ENCODE peak calls at places on chromosomes 16 and 17, in nine cellular contexts. One of them, this sample, is unnamed.

GRCh38 chr17:75587718-75588545 is at the start of gene MYO15B:
- DNase-seq in NCI-H2029 treated with DMSO at 0.1 percent for 48 hours: no peak
- DNase-seq in stimulated activated CD8-positive, alpha-beta memory T cell treated with anti-CD3 and anti-CD28 coated beads, Interleukin-7, amount 100 ng/mL, for 48 hours: peak
- DNase-seq in activated CD8-positive, alpha-beta memory T cell treated with anti-CD3 and anti-CD28 coated beads for 24 hours: peak
- DNase-seq in HCEC 1CT: no peak
- DNase-seq in A172: no peak
- DNase-seq in right cardiac atrium: peak
- DNase-seq in LoVo: no peak
- DNase-seq in fibroblast of lung: no peak
- DNase-seq in this sample: no peak

GRCh38 chr16:89821438-89822187 is 5.2 kb upstream of the FANCA start:
- DNase-seq in NCI-H2029 treated with DMSO at 0.1 percent for 48 hours: no peak
- DNase-seq in stimulated activated CD8-positive, alpha-beta memory T cell treated with anti-CD3 and anti-CD28 coated beads, Interleukin-7, amount 100 ng/mL, for 48 hours: no peak
- DNase-seq in activated CD8-positive, alpha-beta memory T cell treated with anti-CD3 and anti-CD28 coated beads for 24 hours: no peak
- DNase-seq in HCEC 1CT: no peak
- DNase-seq in A172: no peak
- DNase-seq in right cardiac atrium: no peak
- DNase-seq in LoVo: no peak
- DNase-seq in fibroblast of lung: no peak
- DNase-seq in this sample: no peak

GRCh38 chr17:62923515-62924150 is 42.4 kb upstream of the TANC2 start:
- DNase-seq in NCI-H2029 treated with DMSO at 0.1 percent for 48 hours: no peak
- DNase-seq in stimulated activated CD8-positive, alpha-beta memory T cell treated with anti-CD3 and anti-CD28 coated beads, Interleukin-7, amount 100 ng/mL, for 48 hours: no peak
- DNase-seq in activated CD8-positive, alpha-beta memory T cell treated with anti-CD3 and anti-CD28 coated beads for 24 hours: no peak
- DNase-seq in HCEC 1CT: no peak
- DNase-seq in A172: no peak
- DNase-seq in right cardiac atrium: no peak
- DNase-seq in LoVo: no peak
- DNase-seq in fibroblast of lung: no peak
- DNase-seq in this sample: no peak

GRCh38 chr16:58904254-58904653 is 170.1 kb upstream of the GOT2 start:
- DNase-seq in NCI-H2029 treated with DMSO at 0.1 percent for 48 hours: no peak
- DNase-seq in stimulated activated CD8-positive, alpha-beta memory T cell treated with anti-CD3 and anti-CD28 coated beads, Interleukin-7, amount 100 ng/mL, for 48 hours: no peak
- DNase-seq in activated CD8-positive, alpha-beta memory T cell treated with anti-CD3 and anti-CD28 coated beads for 24 hours: no peak
- DNase-seq in HCEC 1CT: no peak
- DNase-seq in A172: no peak
- DNase-seq in right cardiac atrium: no peak
- DNase-seq in LoVo: no peak
- DNase-seq in fibroblast of lung: peak
- DNase-seq in this sample: no peak

GRCh38 chr16:89847056-89847929 is 19.0 kb downstream of the SPIRE2 start:
- DNase-seq in NCI-H2029 treated with DMSO at 0.1 percent for 48 hours: peak
- DNase-seq in stimulated activated CD8-positive, alpha-beta memory T cell treated with anti-CD3 and anti-CD28 coated beads, Interleukin-7, amount 100 ng/mL, for 48 hours: no peak
- DNase-seq in activated CD8-positive, alpha-beta memory T cell treated with anti-CD3 and anti-CD28 coated beads for 24 hours: no peak
- DNase-seq in HCEC 1CT: no peak
- DNase-seq in A172: no peak
- DNase-seq in right cardiac atrium: no peak
- DNase-seq in LoVo: no peak
- DNase-seq in fibroblast of lung: no peak
- DNase-seq in this sample: no peak

GRCh38 chr16:85593503-85594195 is 19.5 kb upstream of the GSE1 start:
- DNase-seq in NCI-H2029 treated with DMSO at 0.1 percent for 48 hours: no peak
- DNase-seq in stimulated activated CD8-positive, alpha-beta memory T cell treated with anti-CD3 and anti-CD28 coated beads, Interleukin-7, amount 100 ng/mL, for 48 hours: no peak
- DNase-seq in activated CD8-positive, alpha-beta memory T cell treated with anti-CD3 and anti-CD28 coated beads for 24 hours: no peak
- DNase-seq in HCEC 1CT: no peak
- DNase-seq in A172: no peak
- DNase-seq in right cardiac atrium: no peak
- DNase-seq in LoVo: no peak
- DNase-seq in fibroblast of lung: no peak
- DNase-seq in this sample: no peak

GRCh38 chr16:50297301-50298074 is 31.1 kb downstream of the ADCY7 start:
- DNase-seq in NCI-H2029 treated with DMSO at 0.1 percent for 48 hours: no peak
- DNase-seq in stimulated activated CD8-positive, alpha-beta memory T cell treated with anti-CD3 and anti-CD28 coated beads, Interleukin-7, amount 100 ng/mL, for 48 hours: no peak
- DNase-seq in activated CD8-positive, alpha-beta memory T cell treated with anti-CD3 and anti-CD28 coated beads for 24 hours: no peak
- DNase-seq in HCEC 1CT: no peak
- DNase-seq in A172: no peak
- DNase-seq in right cardiac atrium: no peak
- DNase-seq in LoVo: no peak
- DNase-seq in fibroblast of lung: no peak
- DNase-seq in this sample: no peak

GRCh38 chr17:22703786-22704441 is 1011.6 kb downstream of the KCNJ18 start:
- DNase-seq in NCI-H2029 treated with DMSO at 0.1 percent for 48 hours: no peak
- DNase-seq in stimulated activated CD8-positive, alpha-beta memory T cell treated with anti-CD3 and anti-CD28 coated beads, Interleukin-7, amount 100 ng/mL, for 48 hours: no peak
- DNase-seq in activated CD8-positive, alpha-beta memory T cell treated with anti-CD3 and anti-CD28 coated beads for 24 hours: no peak
- DNase-seq in HCEC 1CT: no peak
- DNase-seq in A172: no peak
- DNase-seq in right cardiac atrium: no peak
- DNase-seq in LoVo: no peak
- DNase-seq in fibroblast of lung: no peak
- DNase-seq in this sample: no peak

GRCh38 chr17:78868391-78868790 is 27.8 kb upstream of the USP36 start:
- DNase-seq in NCI-H2029 treated with DMSO at 0.1 percent for 48 hours: no peak
- DNase-seq in stimulated activated CD8-positive, alpha-beta memory T cell treated with anti-CD3 and anti-CD28 coated beads, Interleukin-7, amount 100 ng/mL, for 48 hours: no peak
- DNase-seq in activated CD8-positive, alpha-beta memory T cell treated with anti-CD3 and anti-CD28 coated beads for 24 hours: no peak
- DNase-seq in HCEC 1CT: peak
- DNase-seq in A172: peak
- DNase-seq in right cardiac atrium: no peak
- DNase-seq in LoVo: no peak
- DNase-seq in fibroblast of lung: peak
- DNase-seq in this sample: no peak

GRCh38 chr17:80774643-80775281 is 216.9 kb upstream of the CHMP6 start:
- DNase-seq in NCI-H2029 treated with DMSO at 0.1 percent for 48 hours: peak
- DNase-seq in stimulated activated CD8-positive, alpha-beta memory T cell treated with anti-CD3 and anti-CD28 coated beads, Interleukin-7, amount 100 ng/mL, for 48 hours: no peak
- DNase-seq in activated CD8-positive, alpha-beta memory T cell treated with anti-CD3 and anti-CD28 coated beads for 24 hours: no peak
- DNase-seq in HCEC 1CT: no peak
- DNase-seq in A172: no peak
- DNase-seq in right cardiac atrium: no peak
- DNase-seq in LoVo: no peak
- DNase-seq in fibroblast of lung: no peak
- DNase-seq in this sample: no peak

GRCh38 chr17:45951941-45952340 is 47.1 kb upstream of the STH start:
- DNase-seq in NCI-H2029 treated with DMSO at 0.1 percent for 48 hours: no peak
- DNase-seq in stimulated activated CD8-positive, alpha-beta memory T cell treated with anti-CD3 and anti-CD28 coated beads, Interleukin-7, amount 100 ng/mL, for 48 hours: no peak
- DNase-seq in activated CD8-positive, alpha-beta memory T cell treated with anti-CD3 and anti-CD28 coated beads for 24 hours: no peak
- DNase-seq in HCEC 1CT: no peak
- DNase-seq in A172: no peak
- DNase-seq in right cardiac atrium: no peak
- DNase-seq in LoVo: no peak
- DNase-seq in fibroblast of lung: no peak
- DNase-seq in this sample: no peak

GRCh38 chr17:34443832-34444469 is 80.9 kb upstream of the CCL1 start:
- DNase-seq in NCI-H2029 treated with DMSO at 0.1 percent for 48 hours: no peak
- DNase-seq in stimulated activated CD8-positive, alpha-beta memory T cell treated with anti-CD3 and anti-CD28 coated beads, Interleukin-7, amount 100 ng/mL, for 48 hours: no peak
- DNase-seq in activated CD8-positive, alpha-beta memory T cell treated with anti-CD3 and anti-CD28 coated beads for 24 hours: no peak
- DNase-seq in HCEC 1CT: no peak
- DNase-seq in A172: no peak
- DNase-seq in right cardiac atrium: peak
- DNase-seq in LoVo: no peak
- DNase-seq in fibroblast of lung: no peak
- DNase-seq in this sample: peak

GRCh38 chr17:27667656-27668487 is 36.9 kb downstream of the LGALS9 start:
- DNase-seq in NCI-H2029 treated with DMSO at 0.1 percent for 48 hours: no peak
- DNase-seq in stimulated activated CD8-positive, alpha-beta memory T cell treated with anti-CD3 and anti-CD28 coated beads, Interleukin-7, amount 100 ng/mL, for 48 hours: no peak
- DNase-seq in activated CD8-positive, alpha-beta memory T cell treated with anti-CD3 and anti-CD28 coated beads for 24 hours: peak
- DNase-seq in HCEC 1CT: no peak
- DNase-seq in A172: no peak
- DNase-seq in right cardiac atrium: no peak
- DNase-seq in LoVo: no peak
- DNase-seq in fibroblast of lung: no peak
- DNase-seq in this sample: no peak

GRCh38 chr17:66920426-66920825 is 44.1 kb upstream of the CACNG4 start:
- DNase-seq in NCI-H2029 treated with DMSO at 0.1 percent for 48 hours: no peak
- DNase-seq in stimulated activated CD8-positive, alpha-beta memory T cell treated with anti-CD3 and anti-CD28 coated beads, Interleukin-7, amount 100 ng/mL, for 48 hours: no peak
- DNase-seq in activated CD8-positive, alpha-beta memory T cell treated with anti-CD3 and anti-CD28 coated beads for 24 hours: no peak
- DNase-seq in HCEC 1CT: no peak
- DNase-seq in A172: no peak
- DNase-seq in right cardiac atrium: no peak
- DNase-seq in LoVo: no peak
- DNase-seq in fibroblast of lung: no peak
- DNase-seq in this sample: no peak

GRCh38 chr17:5948811-5949210 is 121.4 kb upstream of the WSCD1 start:
- DNase-seq in NCI-H2029 treated with DMSO at 0.1 percent for 48 hours: no peak
- DNase-seq in stimulated activated CD8-positive, alpha-beta memory T cell treated with anti-CD3 and anti-CD28 coated beads, Interleukin-7, amount 100 ng/mL, for 48 hours: no peak
- DNase-seq in activated CD8-positive, alpha-beta memory T cell treated with anti-CD3 and anti-CD28 coated beads for 24 hours: no peak
- DNase-seq in HCEC 1CT: no peak
- DNase-seq in A172: no peak
- DNase-seq in right cardiac atrium: no peak
- DNase-seq in LoVo: no peak
- DNase-seq in fibroblast of lung: no peak
- DNase-seq in this sample: no peak

GRCh38 chr17:5793899-5794298 is 209.6 kb upstream of the NLRP1 start:
- DNase-seq in NCI-H2029 treated with DMSO at 0.1 percent for 48 hours: no peak
- DNase-seq in stimulated activated CD8-positive, alpha-beta memory T cell treated with anti-CD3 and anti-CD28 coated beads, Interleukin-7, amount 100 ng/mL, for 48 hours: no peak
- DNase-seq in activated CD8-positive, alpha-beta memory T cell treated with anti-CD3 and anti-CD28 coated beads for 24 hours: no peak
- DNase-seq in HCEC 1CT: no peak
- DNase-seq in A172: no peak
- DNase-seq in right cardiac atrium: no peak
- DNase-seq in LoVo: no peak
- DNase-seq in fibroblast of lung: no peak
- DNase-seq in this sample: peak

GRCh38 chr17:55648086-55648485 is 74.6 kb downstream of the TMEM100 start:
- DNase-seq in NCI-H2029 treated with DMSO at 0.1 percent for 48 hours: no peak
- DNase-seq in stimulated activated CD8-positive, alpha-beta memory T cell treated with anti-CD3 and anti-CD28 coated beads, Interleukin-7, amount 100 ng/mL, for 48 hours: no peak
- DNase-seq in activated CD8-positive, alpha-beta memory T cell treated with anti-CD3 and anti-CD28 coated beads for 24 hours: no peak
- DNase-seq in HCEC 1CT: no peak
- DNase-seq in A172: no peak
- DNase-seq in right cardiac atrium: no peak
- DNase-seq in LoVo: no peak
- DNase-seq in fibroblast of lung: no peak
- DNase-seq in this sample: no peak

GRCh38 chr17:79255046-79255445 is 180.4 kb downstream of the ENGASE start:
- DNase-seq in NCI-H2029 treated with DMSO at 0.1 percent for 48 hours: no peak
- DNase-seq in stimulated activated CD8-positive, alpha-beta memory T cell treated with anti-CD3 and anti-CD28 coated beads, Interleukin-7, amount 100 ng/mL, for 48 hours: no peak
- DNase-seq in activated CD8-positive, alpha-beta memory T cell treated with anti-CD3 and anti-CD28 coated beads for 24 hours: no peak
- DNase-seq in HCEC 1CT: no peak
- DNase-seq in A172: no peak
- DNase-seq in right cardiac atrium: no peak
- DNase-seq in LoVo: no peak
- DNase-seq in fibroblast of lung: no peak
- DNase-seq in this sample: no peak

GRCh38 chr17:39069114-39069756 is 82.2 kb downstream of the PLXDC1 start:
- DNase-seq in NCI-H2029 treated with DMSO at 0.1 percent for 48 hours: peak
- DNase-seq in stimulated activated CD8-positive, alpha-beta memory T cell treated with anti-CD3 and anti-CD28 coated beads, Interleukin-7, amount 100 ng/mL, for 48 hours: no peak
- DNase-seq in activated CD8-positive, alpha-beta memory T cell treated with anti-CD3 and anti-CD28 coated beads for 24 hours: no peak
- DNase-seq in HCEC 1CT: peak
- DNase-seq in A172: peak
- DNase-seq in right cardiac atrium: no peak
- DNase-seq in LoVo: peak
- DNase-seq in fibroblast of lung: peak
- DNase-seq in this sample: peak

GRCh38 chr16:55543470-55543869 is 23.0 kb upstream of the CAPNS2 start:
- DNase-seq in NCI-H2029 treated with DMSO at 0.1 percent for 48 hours: no peak
- DNase-seq in stimulated activated CD8-positive, alpha-beta memory T cell treated with anti-CD3 and anti-CD28 coated beads, Interleukin-7, amount 100 ng/mL, for 48 hours: no peak
- DNase-seq in activated CD8-positive, alpha-beta memory T cell treated with anti-CD3 and anti-CD28 coated beads for 24 hours: no peak
- DNase-seq in HCEC 1CT: peak
- DNase-seq in A172: peak
- DNase-seq in right cardiac atrium: no peak
- DNase-seq in LoVo: peak
- DNase-seq in fibroblast of lung: peak
- DNase-seq in this sample: peak

GRCh38 chr16:85983606-85984005 is 84.6 kb downstream of the IRF8 start:
- DNase-seq in NCI-H2029 treated with DMSO at 0.1 percent for 48 hours: no peak
- DNase-seq in stimulated activated CD8-positive, alpha-beta memory T cell treated with anti-CD3 and anti-CD28 coated beads, Interleukin-7, amount 100 ng/mL, for 48 hours: no peak
- DNase-seq in activated CD8-positive, alpha-beta memory T cell treated with anti-CD3 and anti-CD28 coated beads for 24 hours: no peak
- DNase-seq in HCEC 1CT: no peak
- DNase-seq in A172: no peak
- DNase-seq in right cardiac atrium: no peak
- DNase-seq in LoVo: no peak
- DNase-seq in fibroblast of lung: no peak
- DNase-seq in this sample: no peak

GRCh38 chr16:85629853-85630252 is 16.7 kb downstream of the GSE1 start:
- DNase-seq in NCI-H2029 treated with DMSO at 0.1 percent for 48 hours: no peak
- DNase-seq in stimulated activated CD8-positive, alpha-beta memory T cell treated with anti-CD3 and anti-CD28 coated beads, Interleukin-7, amount 100 ng/mL, for 48 hours: no peak
- DNase-seq in activated CD8-positive, alpha-beta memory T cell treated with anti-CD3 and anti-CD28 coated beads for 24 hours: no peak
- DNase-seq in HCEC 1CT: no peak
- DNase-seq in A172: no peak
- DNase-seq in right cardiac atrium: no peak
- DNase-seq in LoVo: no peak
- DNase-seq in fibroblast of lung: no peak
- DNase-seq in this sample: no peak

GRCh38 chr17:46024590-46024989 is 25.5 kb downstream of the STH start:
- DNase-seq in NCI-H2029 treated with DMSO at 0.1 percent for 48 hours: no peak
- DNase-seq in stimulated activated CD8-positive, alpha-beta memory T cell treated with anti-CD3 and anti-CD28 coated beads, Interleukin-7, amount 100 ng/mL, for 48 hours: no peak
- DNase-seq in activated CD8-positive, alpha-beta memory T cell treated with anti-CD3 and anti-CD28 coated beads for 24 hours: no peak
- DNase-seq in HCEC 1CT: no peak
- DNase-seq in A172: no peak
- DNase-seq in right cardiac atrium: no peak
- DNase-seq in LoVo: no peak
- DNase-seq in fibroblast of lung: no peak
- DNase-seq in this sample: no peak

GRCh38 chr16:84990782-84991181 is 20.6 kb downstream of the ZDHHC7 start:
- DNase-seq in NCI-H2029 treated with DMSO at 0.1 percent for 48 hours: no peak
- DNase-seq in stimulated activated CD8-positive, alpha-beta memory T cell treated with anti-CD3 and anti-CD28 coated beads, Interleukin-7, amount 100 ng/mL, for 48 hours: no peak
- DNase-seq in activated CD8-positive, alpha-beta memory T cell treated with anti-CD3 and anti-CD28 coated beads for 24 hours: no peak
- DNase-seq in HCEC 1CT: no peak
- DNase-seq in A172: no peak
- DNase-seq in right cardiac atrium: no peak
- DNase-seq in LoVo: no peak
- DNase-seq in fibroblast of lung: no peak
- DNase-seq in this sample: no peak

GRCh38 chr16:28846933-28847273 is 755 bp upstream of the TUFM start:
- DNase-seq in NCI-H2029 treated with DMSO at 0.1 percent for 48 hours: no peak
- DNase-seq in stimulated activated CD8-positive, alpha-beta memory T cell treated with anti-CD3 and anti-CD28 coated beads, Interleukin-7, amount 100 ng/mL, for 48 hours: no peak
- DNase-seq in activated CD8-positive, alpha-beta memory T cell treated with anti-CD3 and anti-CD28 coated beads for 24 hours: no peak
- DNase-seq in HCEC 1CT: no peak
- DNase-seq in A172: no peak
- DNase-seq in right cardiac atrium: no peak
- DNase-seq in LoVo: no peak
- DNase-seq in fibroblast of lung: no peak
- DNase-seq in this sample: no peak

GRCh38 chr17:17507465-17508011 is 11.3 kb upstream of the RASD1 start:
- DNase-seq in NCI-H2029 treated with DMSO at 0.1 percent for 48 hours: no peak
- DNase-seq in stimulated activated CD8-positive, alpha-beta memory T cell treated with anti-CD3 and anti-CD28 coated beads, Interleukin-7, amount 100 ng/mL, for 48 hours: no peak
- DNase-seq in activated CD8-positive, alpha-beta memory T cell treated with anti-CD3 and anti-CD28 coated beads for 24 hours: no peak
- DNase-seq in HCEC 1CT: no peak
- DNase-seq in A172: no peak
- DNase-seq in right cardiac atrium: no peak
- DNase-seq in LoVo: no peak
- DNase-seq in fibroblast of lung: no peak
- DNase-seq in this sample: no peak

GRCh38 chr17:34556384-34556783 is 23.0 kb upstream of the TMEM132E start:
- DNase-seq in NCI-H2029 treated with DMSO at 0.1 percent for 48 hours: no peak
- DNase-seq in stimulated activated CD8-positive, alpha-beta memory T cell treated with anti-CD3 and anti-CD28 coated beads, Interleukin-7, amount 100 ng/mL, for 48 hours: no peak
- DNase-seq in activated CD8-positive, alpha-beta memory T cell treated with anti-CD3 and anti-CD28 coated beads for 24 hours: no peak
- DNase-seq in HCEC 1CT: no peak
- DNase-seq in A172: peak
- DNase-seq in right cardiac atrium: no peak
- DNase-seq in LoVo: peak
- DNase-seq in fibroblast of lung: no peak
- DNase-seq in this sample: no peak

This sample was measured in SW480.